ENCODE peak calls at places on chromosomes 5 and 9, in seven cellular contexts. F, K, U, T, W, D and I are unnamed samples.

GRCh38 chr5:107670028-107670926 is 460 bp downstream of the EFNA5 start:
- DNase-seq in W (peak), U (peak), K (peak), F (peak), D (peak), T (peak), I (no peak)

GRCh38 chr5:107571621-107572489 is 98.9 kb downstream of the EFNA5 start:
- DNase-seq in D (peak), K (peak), W (peak), T (peak), F (peak), U (peak), I (peak)

GRCh38 chr5:180648658-180649296 is 623 bp downstream of the FLT4 start:
- DNase-seq in T (no peak), D (no peak), W (no peak), U (no peak), K (no peak), F (no peak), I (no peak)

GRCh38 chr5:1701194-1701593 is 98.4 kb downstream of the MRPL36 start:
- DNase-seq in K (no peak), W (no peak), F (no peak), U (no peak), D (no peak), T (no peak), I (no peak)

GRCh38 chr9:11038366-11038765 is 425.6 kb upstream of the PTPRD start:
- DNase-seq in K (no peak), W (no peak), U (no peak), T (no peak), D (no peak), F (no peak), I (no peak)

GRCh38 chr5:122656107-122656506 is 118.8 kb upstream of the SNX2 start:
- DNase-seq in T (no peak), D (no peak), F (no peak), K (no peak), W (no peak), U (no peak), I (no peak)

GRCh38 chr9:116191757-116192415 is 38.3 kb downstream of the PAPPA start:
- DNase-seq in T (no peak), F (no peak), D (no peak), W (no peak), K (no peak), U (no peak), I (no peak)

GRCh38 chr5:78526049-78526525 is 122.5 kb downstream of the LHFPL2 start:
- DNase-seq in F (peak), U (no peak), D (peak), K (no peak), W (peak), T (peak), I (no peak)

GRCh38 chr9:133990366-133991210 is 1.5 kb downstream of the VAV2 start:
- DNase-seq in W (peak), F (peak), D (peak), K (no peak), U (peak), T (peak), I (no peak)

GRCh38 chr5:2109566-2109965 is 226.8 kb upstream of the IRX4 start:
- DNase-seq in U (no peak), F (no peak), D (no peak), T (no peak), K (no peak), W (no peak), I (no peak)

GRCh38 chr9:137447722-137448568 is 6.8 kb upstream of the ENTPD8 start:
- DNase-seq in K (peak), W (no peak), D (no peak), T (no peak), F (no peak), U (peak), I (no peak)

GRCh38 chr5:25345240-25345771 is 700.5 kb upstream of the CDH10 start:
- DNase-seq in U (no peak), F (no peak), K (no peak), D (no peak), W (no peak), T (no peak), I (no peak)

GRCh38 chr5:136006164-136006563 is 22.6 kb upstream of the TGFBI start:
- DNase-seq in F (no peak), T (peak), U (peak), K (no peak), D (no peak), W (no peak), I (no peak)

GRCh38 chr5:38515081-38515480 is 41.4 kb downstream of the LIFR start:
- DNase-seq in W (no peak), K (no peak), T (peak), F (no peak), U (no peak), D (no peak), I (peak)

GRCh38 chr5:141100243-141100805 is at the start of gene PCDHB3:
- DNase-seq in D (peak), T (peak), K (peak), F (no peak), U (no peak), W (no peak), I (no peak)

GRCh38 chr5:170576602-170577584 is 73.1 kb downstream of the KCNIP1 start:
- DNase-seq in U (no peak), K (no peak), D (no peak), F (no peak), T (no peak), W (no peak), I (no peak)

GRCh38 chr5:36279054-36279698 is 22.5 kb downstream of the RANBP3L start:
- DNase-seq in U (no peak), F (peak), W (peak), K (no peak), D (peak), T (peak), I (no peak)

GRCh38 chr9:137972355-137972987 is 94.9 kb downstream of the CACNA1B start:
- DNase-seq in U (no peak), W (no peak), D (no peak), F (no peak), K (peak), T (no peak), I (no peak)

GRCh38 chr5:103522586-103522985 is 40.0 kb downstream of the NUDT12 start:
- DNase-seq in T (no peak), U (no peak), D (peak), W (peak), F (no peak), K (no peak), I (no peak)

GRCh38 chr5:109038209-109038840 is 290.6 kb downstream of the FER start:
- DNase-seq in T (no peak), W (peak), K (no peak), F (peak), D (peak), U (no peak), I (no peak)

GRCh38 chr5:157918811-157919742 is 60.1 kb upstream of the CLINT1 start:
- DNase-seq in K (no peak), W (peak), T (peak), D (no peak), F (no peak), U (peak), I (no peak)

GRCh38 chr9:129557192-129558036 is 63.5 kb downstream of the C9orf50 start:
- DNase-seq in K (peak), U (no peak), W (peak), F (no peak), D (no peak), T (peak), I (no peak)

GRCh38 chr9:111036068-111036789 is 2.0 kb downstream of the LPAR1 start:
- DNase-seq in D (peak), K (peak), F (peak), W (peak), U (peak), T (peak), I (no peak)

GRCh38 chr5:138336952-138337684 is 948 bp upstream of the FAM53C start:
- DNase-seq in T (peak), U (peak), D (peak), F (no peak), K (no peak), W (peak), I (peak)

GRCh38 chr9:37963936-37964739 is 60.2 kb upstream of the SLC25A51 start:
- DNase-seq in U (peak), W (peak), F (peak), T (peak), K (peak), D (peak), I (no peak)

GRCh38 chr5:756171-756570 is 28.4 kb downstream of the ZDHHC11B start:
- DNase-seq in D (no peak), U (peak), K (peak), F (no peak), W (no peak), T (no peak), I (no peak)

GRCh38 chr5:180139731-180140626 is 68.4 kb upstream of the RNF130 start:
- DNase-seq in W (no peak), F (no peak), K (no peak), D (no peak), U (peak), T (no peak), I (no peak)

GRCh38 chr9:23830949-23831730 is 5.1 kb upstream of the ELAVL2 start:
- DNase-seq in U (no peak), D (no peak), K (no peak), W (no peak), F (no peak), T (no peak), I (no peak)

GRCh38 chr9:16266648-16267276 is 603.7 kb downstream of the BNC2 start:
- DNase-seq in K (no peak), F (peak), U (peak), W (no peak), T (no peak), D (peak), I (no peak)

GRCh38 chr5:10860645-10861455 is 99.8 kb upstream of the DAP start:
- DNase-seq in T (peak), F (peak), D (no peak), W (no peak), K (no peak), U (no peak), I (no peak)

GRCh38 chr9:70257991-70258691 is 637 bp upstream of the SMC5 start:
- DNase-seq in U (peak), D (peak), W (peak), K (no peak), T (peak), F (no peak), I (peak)

GRCh38 chr5:65142511-65143011 is 339.2 kb downstream of the ADAMTS6 start:
- DNase-seq in U (no peak), W (peak), D (peak), K (no peak), T (peak), F (peak), I (no peak)

GRCh38 chr5:91885291-91886265 is 502.5 kb upstream of the ARRDC3 start:
- DNase-seq in W (no peak), F (no peak), K (no peak), D (no peak), U (no peak), T (peak), I (no peak)

GRCh38 chr5:77972545-77973252 is 196.6 kb upstream of the TBCA start:
- DNase-seq in W (no peak), K (no peak), D (no peak), U (no peak), T (peak), F (no peak), I (no peak)

GRCh38 chr5:141664733-141665461 is 13.7 kb upstream of the FCHSD1 start:
- DNase-seq in W (peak), U (peak), T (peak), K (peak), F (peak), D (peak), I (peak)

GRCh38 chr9:10855847-10856246 is 243.0 kb upstream of the PTPRD start:
- DNase-seq in F (peak), D (peak), U (no peak), W (peak), T (no peak), K (no peak), I (peak)

GRCh38 chr5:43017438-43017820 is 22.7 kb downstream of the ANXA2R start:
- DNase-seq in F (peak), K (no peak), W (peak), D (peak), T (peak), U (peak), I (no peak)

GRCh38 chr9:17491780-17492179 is 87.1 kb upstream of the SH3GL2 start:
- DNase-seq in T (no peak), F (no peak), W (no peak), D (no peak), K (no peak), U (no peak), I (no peak)

GRCh38 chr9:114083693-114084092 is 5.6 kb upstream of the AMBP start:
- DNase-seq in T (no peak), F (no peak), W (no peak), U (no peak), D (no peak), K (no peak), I (no peak)
- H3K4me3 ChIP-seq in T (no peak), F (no peak), W (no peak), U (no peak), D (no peak), K (no peak), I (no peak)

GRCh38 chr5:73122875-73123810 is 2.8 kb downstream of the TMEM171 start:
- DNase-seq in U (no peak), D (peak), T (peak), F (peak), K (no peak), W (peak), I (no peak)
- TF ChIP-seq CTCF in U (no peak), D (no peak), T (no peak), F (no peak), K (no peak), W (no peak), I (no peak)

GRCh38 chr9:5510360-5510931 is at the start of gene PDCD1LG2:
- DNase-seq in U (no peak), F (peak), W (peak), D (peak), K (no peak), T (peak), I (no peak)
- H3K4me3 ChIP-seq in U (no peak), F (peak), W (peak), D (peak), K (peak), T (peak), I (no peak)

GRCh38 chr9:120484162-120484561 is 95.8 kb downstream of the CDK5RAP2 start:
- DNase-seq in D (no peak), F (no peak), K (no peak), W (no peak), T (no peak), U (no peak), I (no peak)
- TF ChIP-seq CTCF in D (no peak), F (no peak), K (no peak), W (no peak), T (no peak), U (no peak), I (no peak)

GRCh38 chr5:56454219-56454862 is 221.2 kb upstream of the ANKRD55 start:
- DNase-seq in K (no peak), F (no peak), W (no peak), D (no peak), U (no peak), T (no peak), I (no peak)
- H3K4me3 ChIP-seq in K (no peak), F (no peak), W (no peak), D (no peak), U (no peak), T (no peak), I (no peak)

GRCh38 chr5:127281609-127282008 is 9.0 kb upstream of the MEGF10 start:
- DNase-seq in W (no peak), U (no peak), K (no peak), F (no peak), T (no peak), D (no peak), I (no peak)

GRCh38 chr5:127275641-127276193 is 14.9 kb upstream of the MEGF10 start:
- DNase-seq in F (no peak), T (no peak), D (no peak), U (no peak), W (no peak), K (no peak), I (no peak)

GRCh38 chr5:127280494-127281220 is 9.9 kb upstream of the MEGF10 start:
- DNase-seq in W (no peak), F (peak), T (no peak), D (no peak), U (no peak), K (no peak), I (no peak)
- TF ChIP-seq CTCF in W (no peak), F (peak), T (no peak), D (no peak), U (no peak), K (no peak), I (peak)

GRCh38 chr5:8826491-8826890 is 719.4 kb downstream of the SEMA5A start:
- DNase-seq in U (no peak), D (no peak), T (no peak), F (peak), W (no peak), K (no peak), I (no peak)

GRCh38 chr5:8827701-8828100 is 718.2 kb downstream of the SEMA5A start:
- DNase-seq in W (peak), K (no peak), F (no peak), T (peak), D (peak), U (no peak), I (no peak)

GRCh38 chr5:8831251-8831650 is 714.6 kb downstream of the SEMA5A start:
- DNase-seq in T (peak), U (no peak), F (no peak), W (no peak), D (no peak), K (no peak), I (no peak)

GRCh38 chr5:8829322-8830029 is 716.4 kb downstream of the SEMA5A start:
- DNase-seq in W (peak), D (peak), U (no peak), K (no peak), F (peak), T (peak), I (no peak)

DNA sequence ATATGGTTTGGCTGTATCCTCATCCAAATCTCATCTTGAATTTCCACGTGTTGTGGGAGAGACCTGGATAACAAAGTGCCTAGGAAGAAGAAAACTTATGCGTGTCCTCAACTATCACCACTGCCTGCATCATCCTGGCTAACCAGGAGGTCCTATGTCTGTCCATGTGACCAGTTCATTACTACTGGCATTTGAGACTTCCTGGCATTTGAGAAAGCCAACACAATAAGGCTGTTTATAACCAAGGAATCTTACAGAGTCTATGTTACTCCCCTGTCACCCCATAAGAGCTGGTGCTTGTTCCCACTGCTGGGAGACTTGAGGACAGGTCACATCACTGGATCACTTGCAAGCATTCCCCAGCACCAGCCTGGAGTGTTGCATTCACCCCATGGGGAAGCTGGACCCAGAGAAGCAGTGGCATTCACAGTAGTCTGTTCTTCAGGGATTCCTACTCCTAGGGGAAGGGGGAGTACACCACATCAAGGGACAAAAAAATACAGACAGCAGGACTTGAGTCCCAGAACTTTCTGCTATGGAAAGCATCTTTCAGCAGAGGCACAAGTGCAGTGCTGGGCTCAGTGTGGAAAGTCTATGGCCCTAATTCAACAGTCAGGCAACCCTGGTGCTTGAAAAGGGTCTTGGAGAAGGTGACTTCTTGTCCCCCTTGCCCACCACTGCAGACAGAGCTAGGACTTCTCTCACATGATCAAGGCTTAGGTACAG is 717.1 kb downstream of the SEMA5A start:
- DNase-seq in F (no peak), D (peak), U (no peak), W (peak), T (peak), K (no peak), I (no peak)
- H3K4me3 ChIP-seq in F (no peak), D (no peak), U (no peak), W (no peak), T (no peak), K (no peak), I (no peak)